ENCODE peak calls at places on chromosomes 3 and 15, in six cellular contexts. S is NCI-H1092 treated with DMSO at 0.1 percent for 48 hours, J is GM23248, M is bronchial epithelial cell, D is NCI-H1105 treated with DMSO at 0.1 percent for 48 hours, Z is iPS-NIHi11. C is an unnamed sample.

GRCh38 chr3:184192889-184193288 is 6.9 kb downstream of the ABCF3 start:
- DNase-seq in S (no peak), J (no peak), M (no peak), D (no peak), Z (no peak), C (no peak)

GRCh38 chr3:41907330-41908073 is 54.4 kb downstream of the ULK4 start:
- DNase-seq in S (no peak), J (peak), M (peak), D (no peak), Z (no peak), C (no peak)

GRCh38 chr3:187107989-187108388 is 31.3 kb downstream of the RPL39L start:
- DNase-seq in S (no peak), J (no peak), M (no peak), D (no peak), Z (no peak), C (no peak)

GRCh38 chr3:83230376-83230775 is 1468.9 kb upstream of the GBE1 start:
- DNase-seq in S (no peak), J (no peak), M (no peak), D (no peak), Z (no peak), C (no peak)

GRCh38 chr15:99732711-99733267 is 448 bp downstream of the LYSMD4 start:
- DNase-seq in S (no peak), J (no peak), M (no peak), D (no peak), Z (peak), C (no peak)

GRCh38 chr15:25239471-25240345 is 199.1 kb downstream of the UBE3A start:
- DNase-seq in S (no peak), J (no peak), M (no peak), D (no peak), Z (no peak), C (no peak)

GRCh38 chr15:96771035-96771434 is 440.5 kb downstream of the NR2F2 start:
- DNase-seq in S (no peak), J (no peak), M (no peak), D (no peak), Z (no peak), C (no peak)

GRCh38 chr15:91985297-91985696 is 131.8 kb downstream of the SLCO3A1 start:
- DNase-seq in S (no peak), J (no peak), M (no peak), D (no peak), Z (no peak), C (no peak)

GRCh38 chr3:183637106-183637486 is 1.7 kb downstream of the KLHL24 start:
- DNase-seq in S (no peak), J (peak), M (no peak), D (no peak), Z (no peak), C (no peak)

GRCh38 chr15:78369161-78369560 is 29.0 kb downstream of the CRABP1 start:
- DNase-seq in S (no peak), J (no peak), M (no peak), D (no peak), Z (no peak), C (no peak)

GRCh38 chr3:112132975-112133448 is at the start of gene GCSAM:
- DNase-seq in S (no peak), J (no peak), M (peak), D (peak), Z (no peak), C (no peak)

GRCh38 chr3:45579251-45579650 is 15.3 kb upstream of the LIMD1 start:
- DNase-seq in S (no peak), J (no peak), M (peak), D (no peak), Z (no peak), C (no peak)

GRCh38 chr3:176937994-176938393 is 259.3 kb downstream of the TBL1XR1 start:
- DNase-seq in S (no peak), J (no peak), M (no peak), D (no peak), Z (no peak), C (no peak)

GRCh38 chr3:53617893-53618523 is 123.6 kb downstream of the CACNA1D start:
- DNase-seq in S (no peak), J (no peak), M (no peak), D (no peak), Z (no peak), C (no peak)

GRCh38 chr3:45647148-45647619 is 42.0 kb upstream of the SACM1L start:
- DNase-seq in S (no peak), J (peak), M (peak), D (no peak), Z (no peak), C (no peak)

GRCh38 chr3:116836286-116836685 is 126.7 kb downstream of the TUSC7 start:
- DNase-seq in S (no peak), J (peak), M (peak), D (no peak), Z (no peak), C (no peak)

GRCh38 chr3:23734481-23734880 is 71.3 kb upstream of the UBE2E1 start:
- DNase-seq in S (no peak), J (no peak), M (peak), D (no peak), Z (no peak), C (no peak)

GRCh38 chr3:186318135-186318534 is 43.9 kb downstream of the DGKG start:
- DNase-seq in S (no peak), J (no peak), M (no peak), D (no peak), Z (no peak), C (no peak)

GRCh38 chr15:36571301-36571700 is 8.1 kb upstream of the CDIN1 start:
- DNase-seq in S (no peak), J (peak), M (no peak), D (no peak), Z (no peak), C (no peak)

GRCh38 chr15:44719293-44719999 is 8.1 kb downstream of the B2M start:
- DNase-seq in S (no peak), J (no peak), M (no peak), D (no peak), Z (no peak), C (no peak)